ENCODE peak calls at places on chromosomes 2 and 18, in ten cellular contexts. E, H, T, D, A, K, O, P, F and U are unnamed samples. For H3K4me1, the result is how much of the 10 kb centered on the place peaks cover.

GRCh38 chr18:10736984-10737383 is 211.2 kb downstream of the NAPG start:
- DNase-seq in E (no peak), H (no peak), T (no peak), D (no peak), A (no peak), K (no peak), O (no peak), P (no peak), F (no peak), U (no peak)

GRCh38 chr2:37560863-37561614 is 110.4 kb downstream of the CDC42EP3 start:
- DNase-seq in E (no peak), H (no peak), T (no peak), D (no peak), A (no peak), K (no peak), O (no peak), P (no peak), F (no peak), U (no peak)

GRCh38 chr18:58135806-58136331 is 91.8 kb downstream of the NEDD4L start:
- DNase-seq in E (no peak), H (peak), T (peak), D (peak), A (peak), K (no peak), O (peak), P (peak), F (peak), U (peak)

GRCh38 chr2:20108655-20109396 is 57.4 kb upstream of the LAPTM4A start:
- DNase-seq in E (no peak), H (peak), T (no peak), D (peak), A (no peak), K (no peak), O (no peak), P (peak), F (no peak), U (no peak)

GRCh38 chr2:209673811-209674210 is 97.8 kb upstream of the UNC80 start:
- DNase-seq in E (no peak), H (no peak), T (no peak), D (no peak), A (no peak), K (no peak), O (no peak), P (no peak), F (no peak), U (no peak)

GRCh38 chr2:61288070-61288841 is 126.3 kb downstream of the C2orf74 start:
- DNase-seq in E (no peak), H (peak), T (no peak), D (no peak), A (no peak), K (no peak), O (no peak), P (no peak), F (no peak), U (no peak)

GRCh38 chr2:204972606-204973336 is 427.5 kb downstream of the PARD3B start:
- DNase-seq in E (no peak), H (peak), T (no peak), D (no peak), A (no peak), K (no peak), O (no peak), P (no peak), F (no peak), U (no peak)

GRCh38 chr18:13418013-13418710 is 199.6 kb downstream of the LDLRAD4 start:
- DNase-seq in E (no peak), H (no peak), T (no peak), D (peak), A (no peak), K (no peak), O (no peak), P (no peak), F (no peak), U (no peak)

GRCh38 chr2:187475499-187476248 is 27.6 kb upstream of the CALCRL start:
- DNase-seq in E (no peak), H (no peak), T (no peak), D (no peak), A (no peak), K (no peak), O (no peak), P (no peak), F (no peak), U (no peak)

GRCh38 chr18:27839141-27839540 is 337.8 kb downstream of the CDH2 start:
- DNase-seq in E (no peak), H (peak), T (no peak), D (no peak), A (no peak), K (no peak), O (no peak), P (peak), F (no peak), U (no peak)

GRCh38 chr2:16316456-16317210 is 349.0 kb downstream of the CYRIA start:
- DNase-seq in E (no peak), H (no peak), T (no peak), D (no peak), A (no peak), K (no peak), O (no peak), P (no peak), F (no peak), U (no peak)

GRCh38 chr2:422676-423435 is 135.0 kb upstream of the ALKAL2 start:
- DNase-seq in E (no peak), H (no peak), T (no peak), D (no peak), A (no peak), K (no peak), O (no peak), P (no peak), F (no peak), U (no peak)

GRCh38 chr2:195477996-195478382 is 179.0 kb upstream of the SLC39A10 start:
- DNase-seq in E (no peak), H (peak), T (no peak), D (no peak), A (no peak), K (no peak), O (no peak), P (no peak), F (no peak), U (no peak)

GRCh38 chr2:8582191-8582849 is 99.5 kb upstream of the ID2 start:
- DNase-seq in E (no peak), H (no peak), T (no peak), D (no peak), A (no peak), K (no peak), O (no peak), P (no peak), F (peak), U (no peak)

GRCh38 chr2:112089375-112089774 is 34.3 kb downstream of the TMEM87B start:
- DNase-seq in E (no peak), H (no peak), T (no peak), D (no peak), A (no peak), K (no peak), O (no peak), P (no peak), F (no peak), U (no peak)

GRCh38 chr2:241742320-241742939 is 8.0 kb downstream of the D2HGDH start:
- DNase-seq in E (no peak), H (no peak), T (no peak), D (no peak), A (no peak), K (no peak), O (no peak), P (no peak), F (no peak), U (no peak)

GRCh38 chr2:69381337-69381737 is 5.7 kb downstream of the GFPT1 start:
- DNase-seq in E (no peak), H (peak), T (no peak), D (no peak), A (no peak), K (no peak), O (no peak), P (peak), F (no peak), U (no peak)

GRCh38 chr2:222333397-222333796 is 34.6 kb upstream of the PAX3 start:
- DNase-seq in E (no peak), H (no peak), T (no peak), D (no peak), A (no peak), K (no peak), O (no peak), P (no peak), F (no peak), U (no peak)

GRCh38 chr18:32343634-32344033 is 127.0 kb downstream of the GAREM1 start:
- DNase-seq in E (no peak), H (no peak), T (no peak), D (no peak), A (no peak), K (no peak), O (no peak), P (no peak), F (no peak), U (no peak)

GRCh38 chr2:101464841-101465240 is 10.1 kb downstream of the RFX8 start:
- DNase-seq in E (no peak), H (peak), T (no peak), D (no peak), A (no peak), K (no peak), O (no peak), P (no peak), F (no peak), U (no peak)

GRCh38 chr2:95333888-95334338 is 36.8 kb downstream of the KCNIP3 start:
- DNase-seq in E (peak), H (peak), T (peak), D (peak), A (no peak), K (no peak), O (peak), P (no peak), F (no peak), U (no peak)

GRCh38 chr2:148615446-148615845 is 29.1 kb upstream of the EPC2 start:
- DNase-seq in E (no peak), H (no peak), T (no peak), D (no peak), A (no peak), K (no peak), O (no peak), P (no peak), F (no peak), U (no peak)

GRCh38 chr18:79738041-79738461 is 58.4 kb downstream of the CTDP1 start:
- DNase-seq in E (no peak), H (no peak), T (no peak), D (peak), A (no peak), K (peak), O (no peak), P (no peak), F (no peak), U (no peak)

GRCh38 chr2:7660816-7661215 is 743.6 kb downstream of the RNF144A start:
- DNase-seq in E (no peak), H (no peak), T (no peak), D (no peak), A (no peak), K (no peak), O (no peak), P (no peak), F (no peak), U (no peak)

GRCh38 chr2:177589191-177589590 is 196.6 kb downstream of the AGPS start:
- DNase-seq in E (no peak), H (no peak), T (no peak), D (no peak), A (no peak), K (no peak), O (no peak), P (no peak), F (no peak), U (no peak)

GRCh38 chr2:88345842-88346241 is 106.7 kb downstream of the FOXI3 start:
- DNase-seq in E (no peak), H (no peak), T (no peak), D (no peak), A (no peak), K (no peak), O (no peak), P (no peak), F (no peak), U (no peak)

GRCh38 chr2:190979906-190980629 is 33.9 kb downstream of the STAT1 start:
- DNase-seq in E (peak), H (peak), T (no peak), D (peak), A (peak), K (peak), O (peak), P (no peak), F (peak), U (peak)

GRCh38 chr2:6787376-6787775 is 78.3 kb downstream of the CMPK2 start:
- DNase-seq in E (no peak), H (no peak), T (no peak), D (no peak), A (no peak), K (no peak), O (no peak), P (no peak), F (no peak), U (no peak)

GRCh38 chr2:209936106-209936663 is 66.3 kb upstream of the RPE start:
- DNase-seq in E (no peak), H (no peak), T (no peak), D (no peak), A (no peak), K (no peak), O (no peak), P (peak), F (no peak), U (no peak)

GRCh38 chr18:54766631-54767030 is 61.6 kb upstream of the RAB27B start:
- DNase-seq in E (no peak), H (no peak), T (no peak), D (no peak), A (no peak), K (no peak), O (no peak), P (no peak), F (no peak), U (no peak)

GRCh38 chr2:28366496-28367282 is 26.0 kb upstream of the FOSL2 start:
- DNase-seq in E (no peak), H (no peak), T (no peak), D (peak), A (no peak), K (peak), O (no peak), P (no peak), F (peak), U (no peak)
- TF ChIP-seq POLR2A in E (no peak), H (no peak), T (no peak), D (peak), A (no peak), K (no peak), O (no peak), P (no peak), F (no peak), U (no peak)

GRCh38 chr2:47868611-47869352 is 37.5 kb downstream of the FBXO11 start:
- DNase-seq in E (no peak), H (no peak), T (no peak), D (no peak), A (no peak), K (no peak), O (no peak), P (no peak), F (no peak), U (no peak)
- H3K4me1 ChIP-seq in E (under half), H (under half), T (under half), D (under half), A (under half), K (half or more), O (under half), P (under half), F (half or more), U (under half)

GRCh38 chr2:3729055-3729448 is 25.7 kb downstream of the DCDC2C start:
- DNase-seq in E (no peak), H (no peak), T (no peak), D (no peak), A (no peak), K (no peak), O (no peak), P (no peak), F (no peak), U (no peak)
- H3K27ac ChIP-seq in E (no peak), H (no peak), T (no peak), D (no peak), A (no peak), K (no peak), O (no peak), P (no peak), F (no peak), U (no peak)

GRCh38 chr18:12287131-12287681 is 20.8 kb upstream of the TUBB6 start:
- DNase-seq in E (no peak), H (no peak), T (no peak), D (no peak), A (no peak), K (no peak), O (peak), P (no peak), F (no peak), U (no peak)

GRCh38 chr18:12291161-12291560 is 16.9 kb upstream of the TUBB6 start:
- DNase-seq in E (no peak), H (no peak), T (no peak), D (no peak), A (no peak), K (no peak), O (no peak), P (no peak), F (no peak), U (no peak)

GRCh38 chr18:12288406-12288762 is 19.7 kb upstream of the TUBB6 start:
- DNase-seq in E (no peak), H (no peak), T (no peak), D (no peak), A (no peak), K (no peak), O (no peak), P (no peak), F (no peak), U (no peak)

GRCh38 chr18:12290086-12290485 is 18.0 kb upstream of the TUBB6 start:
- DNase-seq in E (no peak), H (no peak), T (no peak), D (no peak), A (no peak), K (no peak), O (no peak), P (no peak), F (no peak), U (no peak)

GRCh38 chr18:12287684-12288405 is 20.2 kb upstream of the TUBB6 start:
- DNase-seq in E (peak), H (peak), T (peak), D (peak), A (peak), K (peak), O (peak), P (peak), F (peak), U (peak)
- TF ChIP-seq POLR2A in E (peak), H (peak), T (no peak), D (peak), A (no peak), K (no peak), O (no peak), P (no peak), F (no peak), U (peak)

GRCh38 chr2:116489944-116490343 is 1324.5 kb upstream of the DDX18 start:
- DNase-seq in E (no peak), H (no peak), T (no peak), D (no peak), A (no peak), K (no peak), O (no peak), P (no peak), F (no peak), U (no peak)
- H3K4me1 ChIP-seq in E (under half), H (under half), T (under half), D (under half), A (under half), K (under half), O (under half), P (under half), F (under half), U (under half)

GRCh38 chr2:106882658-106883057 is 3.3 kb downstream of the ST6GAL2 start:
- DNase-seq in E (no peak), H (no peak), T (no peak), D (no peak), A (no peak), K (no peak), O (no peak), P (peak), F (no peak), U (no peak)
- H3K27ac ChIP-seq in E (no peak), H (no peak), T (no peak), D (no peak), A (no peak), K (no peak), O (no peak), P (peak), F (no peak), U (no peak)

GRCh38 chr18:3451989-3452749 is 2.2 kb downstream of the TGIF1 start:
- DNase-seq in E (peak), H (peak), T (no peak), D (peak), A (peak), K (peak), O (peak), P (peak), F (peak), U (peak)
- TF ChIP-seq POLR2A in E (peak), H (peak), T (peak), D (peak), A (peak), K (no peak), O (no peak), P (no peak), F (no peak), U (no peak)

DNA sequence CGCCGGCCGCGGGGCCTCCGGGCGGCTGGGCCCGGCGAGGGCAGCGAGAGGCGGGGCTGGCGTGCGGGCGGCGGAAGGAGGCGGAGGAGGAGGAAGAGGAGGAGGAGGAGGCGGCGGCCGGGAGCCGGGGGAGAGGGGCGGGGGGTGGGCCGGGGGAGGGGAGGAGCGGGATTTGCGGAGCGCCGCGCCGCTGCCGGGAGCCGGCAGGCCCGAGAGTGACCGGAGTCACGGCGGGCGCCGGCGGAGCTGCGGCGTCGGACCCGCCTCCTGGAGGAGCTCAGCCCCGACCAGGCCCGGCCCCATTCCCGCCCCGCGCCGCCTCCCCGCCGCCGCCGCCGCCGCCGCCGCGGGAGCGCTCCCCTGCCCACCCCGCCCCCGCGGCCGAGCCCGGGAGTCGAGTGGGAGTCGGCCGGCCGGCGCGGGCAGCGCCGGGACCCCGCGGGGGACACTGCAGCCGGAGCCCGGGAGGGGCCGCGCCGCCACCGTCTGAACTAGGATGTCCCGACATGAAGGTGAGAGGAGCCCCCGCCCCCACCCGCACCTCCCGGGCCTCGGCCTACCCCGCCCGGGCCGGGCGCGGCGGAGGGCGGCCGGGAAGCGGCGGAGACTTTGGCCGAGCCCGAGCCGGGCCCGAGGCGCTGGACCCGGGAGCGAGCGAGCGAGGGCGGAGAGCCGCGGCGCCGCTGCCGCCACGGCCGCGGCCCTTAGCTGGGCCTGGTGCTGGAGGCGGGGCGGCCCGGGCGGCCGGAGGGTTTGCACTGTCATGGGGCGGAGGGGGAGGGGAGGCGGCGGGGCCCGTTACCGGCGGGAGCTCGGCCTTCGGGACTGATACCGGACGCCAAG is at the start of gene KCMF1:
- DNase-seq in E (peak), H (peak), T (no peak), D (peak), A (peak), K (peak), O (peak), P (peak), F (peak), U (peak)
- H3K4me1 ChIP-seq in E (under half), H (under half), T (under half), D (under half), A (under half), K (half or more), O (half or more), P (under half), F (half or more), U (half or more)